ENCODE peak calls at places on chromosomes 12 and 14, in four cellular contexts. One of them, this sample, is unnamed.

GRCh38 chr12:81077329-81077685 is 572 bp upstream of the ACSS3 start:
- DNase-seq in GM12878: no peak
- DNase-seq in HepG2: peak
- DNase-seq in SK-N-SH: no peak
- DNase-seq in this sample: no peak

GRCh38 chr14:22296088-22296487 is 292.9 kb downstream of the DAD1 start:
- DNase-seq in HepG2: no peak
- DNase-seq in SK-N-SH: no peak
- DNase-seq in GM12878: no peak
- DNase-seq in this sample: no peak

GRCh38 chr12:9757433-9758025 is 3.2 kb downstream of the CD69 start:
- DNase-seq in GM12878: no peak
- DNase-seq in HepG2: no peak
- DNase-seq in SK-N-SH: no peak
- DNase-seq in this sample: no peak

GRCh38 chr14:30240685-30241084 is 313.0 kb upstream of the PRKD1 start:
- DNase-seq in SK-N-SH: no peak
- DNase-seq in HepG2: no peak
- DNase-seq in GM12878: no peak
- DNase-seq in this sample: no peak

GRCh38 chr12:27652174-27652763 is 44.0 kb upstream of the REP15 start:
- DNase-seq in HepG2: peak
- DNase-seq in GM12878: peak
- DNase-seq in SK-N-SH: peak
- DNase-seq in this sample: peak

GRCh38 chr12:120534203-120534702 is at the start of gene RNF10:
- DNase-seq in GM12878: peak
- DNase-seq in SK-N-SH: peak
- DNase-seq in HepG2: peak
- DNase-seq in this sample: peak

GRCh38 chr14:51616724-51617409 is 34.8 kb upstream of the FRMD6 start:
- DNase-seq in HepG2: peak
- DNase-seq in GM12878: no peak
- DNase-seq in SK-N-SH: no peak
- DNase-seq in this sample: peak

GRCh38 chr12:111424189-111424792 is 18.6 kb downstream of the SH2B3 start:
- DNase-seq in GM12878: no peak
- DNase-seq in HepG2: no peak
- DNase-seq in SK-N-SH: no peak
- DNase-seq in this sample: no peak

GRCh38 chr12:40152783-40153383 is 47.0 kb upstream of the SLC2A13 start:
- DNase-seq in SK-N-SH: peak
- DNase-seq in GM12878: no peak
- DNase-seq in HepG2: peak
- DNase-seq in this sample: peak

GRCh38 chr14:72904840-72905561 is 11.1 kb upstream of the DPF3 start:
- DNase-seq in HepG2: peak
- DNase-seq in SK-N-SH: peak
- DNase-seq in GM12878: no peak
- DNase-seq in this sample: peak

GRCh38 chr12:33180921-33181320 is 258.7 kb downstream of the SYT10 start:
- DNase-seq in GM12878: no peak
- DNase-seq in SK-N-SH: no peak
- DNase-seq in HepG2: peak
- DNase-seq in this sample: no peak

GRCh38 chr12:31868980-31869379 is 90.2 kb upstream of the RESF1 start:
- DNase-seq in SK-N-SH: peak
- DNase-seq in GM12878: no peak
- DNase-seq in HepG2: no peak
- DNase-seq in this sample: peak
- TF ChIP-seq PBX3 in SK-N-SH: no peak
- TF ChIP-seq PBX3 in GM12878: no peak
- TF ChIP-seq PBX3 in HepG2: no peak
- TF ChIP-seq PBX3 in this sample: no peak

DNA sequence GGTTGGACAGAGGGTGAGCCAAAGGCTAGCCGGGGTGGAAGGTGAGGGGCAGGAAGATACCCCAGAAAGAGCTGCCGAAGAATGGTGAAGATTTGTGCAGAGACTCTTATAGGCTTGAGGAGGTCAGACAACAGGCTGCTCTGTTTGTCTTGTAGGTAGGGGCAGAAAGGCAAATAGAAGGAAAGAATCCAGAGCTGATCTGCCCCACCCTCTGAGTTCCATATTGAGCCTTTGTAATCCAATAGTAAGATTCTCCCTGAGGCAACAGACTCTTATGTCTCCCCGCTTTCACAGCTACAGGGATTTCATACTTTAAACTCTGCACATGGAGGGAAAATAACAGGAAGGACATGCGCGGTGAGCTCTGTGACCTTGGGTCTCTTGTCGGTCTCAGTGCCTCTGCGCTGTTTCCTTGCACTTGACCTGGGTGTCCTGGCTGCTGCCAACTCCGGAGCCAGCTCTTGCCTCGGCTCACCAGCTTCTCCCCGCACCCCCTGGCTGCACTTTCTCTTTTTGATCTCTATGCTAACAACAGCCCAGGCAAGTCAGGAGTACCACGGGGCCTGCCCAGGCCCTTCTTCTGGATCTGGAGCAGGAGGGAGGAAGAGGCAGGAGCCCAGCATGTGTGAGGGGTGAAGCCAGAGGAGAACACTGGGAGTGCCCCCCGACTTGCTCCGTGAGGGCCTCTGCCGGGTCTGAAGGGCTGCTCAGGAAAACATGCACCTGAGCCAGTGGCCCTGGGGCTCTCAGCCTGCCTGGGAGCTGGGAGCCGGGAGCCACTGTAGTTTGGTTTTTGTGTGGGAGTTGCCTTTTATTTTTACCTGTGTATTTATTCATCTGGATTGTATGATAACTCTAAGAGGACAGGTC is 75.8 kb downstream of the PPP1R36 start:
- DNase-seq in SK-N-SH: no peak
- DNase-seq in HepG2: no peak
- DNase-seq in GM12878: no peak
- DNase-seq in this sample: no peak
- TF ChIP-seq PBX3 in SK-N-SH: no peak
- TF ChIP-seq PBX3 in HepG2: no peak
- TF ChIP-seq PBX3 in GM12878: no peak
- TF ChIP-seq PBX3 in this sample: no peak

GRCh38 chr14:102568115-102568614 is 24.3 kb upstream of the RCOR1 start:
- DNase-seq in GM12878: no peak
- DNase-seq in HepG2: peak
- DNase-seq in SK-N-SH: no peak
- DNase-seq in this sample: peak
- TF ChIP-seq PBX3 in GM12878: no peak
- TF ChIP-seq PBX3 in HepG2: no peak
- TF ChIP-seq PBX3 in SK-N-SH: no peak
- TF ChIP-seq PBX3 in this sample: no peak

DNA sequence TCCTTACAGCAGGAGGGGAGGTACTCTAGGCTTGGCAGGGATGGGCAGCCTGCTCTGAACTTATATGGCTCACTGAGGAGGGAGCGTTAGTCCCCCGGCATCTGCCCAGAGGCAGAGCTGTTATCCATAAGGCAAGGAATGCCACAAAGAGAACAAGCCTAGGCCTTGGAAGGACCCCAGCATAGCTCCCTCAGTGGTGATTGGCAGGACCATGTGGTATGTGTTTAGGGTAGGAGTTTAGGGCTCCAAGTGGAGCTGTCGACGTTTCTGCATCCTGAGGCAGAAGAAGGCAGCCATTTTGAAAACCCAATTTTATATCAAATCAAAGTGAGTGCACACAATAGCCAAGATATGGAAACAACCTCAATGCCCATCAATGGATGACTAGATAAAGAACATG is 135.5 kb downstream of the SMOC1 start:
- DNase-seq in GM12878: no peak
- DNase-seq in SK-N-SH: no peak
- DNase-seq in HepG2: no peak
- DNase-seq in this sample: no peak
- TF ChIP-seq PBX3 in GM12878: no peak
- TF ChIP-seq PBX3 in SK-N-SH: no peak
- TF ChIP-seq PBX3 in HepG2: no peak
- TF ChIP-seq PBX3 in this sample: no peak

DNA sequence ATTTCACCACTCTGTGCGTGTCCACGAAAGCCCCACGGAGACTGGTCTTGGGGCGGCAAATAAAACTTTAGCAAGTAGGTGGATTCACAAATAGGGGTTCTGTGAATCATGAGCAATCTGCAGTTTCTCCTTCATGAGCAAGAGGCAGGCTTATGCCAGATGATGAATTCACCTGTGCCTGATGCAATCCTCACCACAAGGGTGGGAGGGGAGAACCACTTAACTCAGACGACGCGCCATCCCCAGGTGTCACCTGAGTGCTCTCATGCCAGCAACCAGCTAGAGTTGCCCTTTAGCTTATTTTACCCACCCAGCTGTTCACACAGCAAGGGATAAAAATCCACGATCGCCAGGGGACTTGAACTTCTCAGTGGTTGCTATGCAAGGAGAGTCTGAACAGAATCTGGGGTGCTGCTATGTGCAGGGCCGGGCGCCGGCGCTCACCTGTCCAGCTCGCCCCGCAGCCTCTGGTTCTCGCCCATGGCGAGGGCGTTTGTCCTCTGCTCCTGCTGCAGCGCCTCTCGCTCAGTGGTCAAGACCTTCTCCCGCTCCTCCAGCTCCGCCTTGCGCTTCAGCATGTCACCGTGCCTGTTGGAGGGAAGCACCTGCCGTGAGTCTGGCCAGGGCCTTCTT is 55.1 kb upstream of the GPR68 start:
- DNase-seq in GM12878: no peak
- DNase-seq in HepG2: no peak
- DNase-seq in SK-N-SH: no peak
- DNase-seq in this sample: no peak
- TF ChIP-seq PBX3 in GM12878: no peak
- TF ChIP-seq PBX3 in HepG2: no peak
- TF ChIP-seq PBX3 in SK-N-SH: no peak
- TF ChIP-seq PBX3 in this sample: no peak

GRCh38 chr14:40122978-40123648 is 690.9 kb upstream of the FBXO33 start:
- DNase-seq in HepG2: no peak
- DNase-seq in SK-N-SH: no peak
- DNase-seq in GM12878: peak
- DNase-seq in this sample: no peak
- TF ChIP-seq PBX3 in HepG2: no peak
- TF ChIP-seq PBX3 in SK-N-SH: no peak
- TF ChIP-seq PBX3 in GM12878: no peak
- TF ChIP-seq PBX3 in this sample: no peak

DNA sequence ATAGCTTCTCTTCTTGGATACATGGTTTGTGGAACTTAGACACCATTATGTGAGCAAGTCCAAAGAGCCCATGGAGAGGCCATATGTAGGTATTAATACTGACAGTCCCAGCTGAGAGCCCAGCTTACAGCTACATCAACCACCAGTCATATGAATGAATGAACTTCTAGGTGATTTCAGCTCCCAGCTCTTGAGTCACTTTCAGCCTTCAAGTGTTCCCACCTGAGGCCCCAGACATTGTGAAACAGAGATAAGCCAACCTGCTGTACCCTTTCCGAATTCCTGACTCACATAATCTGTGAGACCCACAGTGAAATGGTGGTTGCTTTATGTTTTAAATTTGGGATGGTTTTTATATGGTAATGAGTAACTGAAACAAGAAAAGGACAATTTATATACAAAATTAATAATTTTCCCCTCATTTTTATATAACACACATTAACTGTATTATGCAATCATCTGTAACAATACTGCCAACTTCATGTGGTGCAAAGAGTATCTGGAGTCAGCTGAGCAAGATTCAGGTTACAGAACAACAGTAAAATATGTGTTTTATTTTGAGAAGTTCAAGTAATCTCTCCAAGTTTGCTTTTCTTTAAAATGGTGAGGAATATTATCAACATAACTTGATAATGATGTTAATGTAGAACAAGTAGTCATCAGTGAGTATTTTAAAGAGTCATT is 27.7 kb upstream of the FBXO33 start:
- DNase-seq in GM12878: no peak
- DNase-seq in HepG2: no peak
- DNase-seq in SK-N-SH: no peak
- DNase-seq in this sample: no peak
- TF ChIP-seq PBX3 in GM12878: no peak
- TF ChIP-seq PBX3 in HepG2: no peak
- TF ChIP-seq PBX3 in SK-N-SH: no peak
- TF ChIP-seq PBX3 in this sample: no peak

DNA sequence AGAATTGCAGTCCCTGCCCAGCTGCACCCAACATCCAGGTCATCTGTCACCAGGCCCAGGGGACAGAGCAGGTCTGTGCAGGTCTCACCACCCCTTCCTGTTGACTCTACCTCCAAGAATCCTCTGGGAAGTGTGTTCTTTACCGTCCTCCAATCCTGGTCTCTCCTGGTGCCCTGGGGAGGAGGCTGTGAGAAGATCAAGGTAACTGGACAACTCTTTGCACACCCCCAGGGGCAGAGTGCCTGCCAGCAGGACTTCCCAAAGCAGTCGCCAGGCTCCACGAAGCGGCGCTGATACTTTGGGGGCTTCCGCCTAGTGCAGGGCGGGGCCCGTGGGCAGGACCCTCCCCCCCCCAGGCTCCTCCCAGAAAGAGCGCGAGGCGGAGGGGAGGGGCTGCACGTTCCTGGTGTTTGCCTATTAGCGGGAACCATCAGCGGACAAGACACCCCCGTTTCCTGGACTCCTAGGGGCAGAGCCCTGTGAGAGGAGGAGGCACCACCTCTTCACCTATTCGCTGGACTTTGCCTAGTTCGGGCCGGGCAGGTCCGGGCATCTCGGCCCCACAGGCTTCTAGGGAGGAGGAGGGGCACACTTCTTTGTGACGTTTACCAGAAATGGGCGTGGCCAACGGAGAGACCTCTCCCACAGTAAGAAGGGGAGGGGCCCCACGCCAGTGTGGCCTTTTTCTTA is 918.0 kb downstream of the AACS start:
- DNase-seq in GM12878: no peak
- DNase-seq in HepG2: peak
- DNase-seq in SK-N-SH: peak
- DNase-seq in this sample: peak
- TF ChIP-seq PBX3 in GM12878: no peak
- TF ChIP-seq PBX3 in HepG2: no peak
- TF ChIP-seq PBX3 in SK-N-SH: no peak
- TF ChIP-seq PBX3 in this sample: no peak

GRCh38 chr12:74339211-74339610 is 198.4 kb upstream of the ATXN7L3B start:
- DNase-seq in HepG2: no peak
- DNase-seq in GM12878: no peak
- DNase-seq in SK-N-SH: no peak
- DNase-seq in this sample: no peak

GRCh38 chr12:74334770-74335169 is 202.9 kb upstream of the ATXN7L3B start:
- DNase-seq in SK-N-SH: no peak
- DNase-seq in GM12878: no peak
- DNase-seq in HepG2: no peak
- DNase-seq in this sample: no peak

DNA sequence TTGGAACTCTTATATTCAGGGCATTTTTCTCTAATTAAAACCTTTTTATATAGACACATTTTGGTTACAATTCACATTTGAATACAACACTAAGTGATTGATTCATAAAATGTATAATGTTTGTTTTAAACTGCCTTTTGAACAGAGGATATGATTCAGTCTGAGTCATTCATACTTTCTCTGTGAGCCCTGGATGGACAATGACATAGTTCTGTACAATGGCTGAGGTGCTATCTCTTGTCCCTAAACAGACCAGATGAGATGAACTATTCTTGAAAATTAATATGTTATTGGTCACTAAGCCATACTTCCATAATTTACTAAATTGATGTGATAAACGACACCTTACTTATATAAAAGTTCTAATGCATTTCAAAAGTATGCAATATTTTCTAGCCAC is 199.7 kb upstream of the ATXN7L3B start:
- DNase-seq in GM12878: no peak
- DNase-seq in HepG2: peak
- DNase-seq in SK-N-SH: no peak
- DNase-seq in this sample: peak
- TF ChIP-seq PBX3 in GM12878: no peak
- TF ChIP-seq PBX3 in HepG2: no peak
- TF ChIP-seq PBX3 in SK-N-SH: peak
- TF ChIP-seq PBX3 in this sample: no peak

GRCh38 chr12:127556487-127556886 is 710.5 kb upstream of the TMEM132C start:
- DNase-seq in SK-N-SH: no peak
- DNase-seq in HepG2: no peak
- DNase-seq in GM12878: no peak
- DNase-seq in this sample: no peak
- TF ChIP-seq PBX3 in SK-N-SH: no peak
- TF ChIP-seq PBX3 in HepG2: no peak
- TF ChIP-seq PBX3 in GM12878: no peak
- TF ChIP-seq PBX3 in this sample: no peak

This sample was measured in A549.